ENCODE peak calls at places on chromosomes 4 and X, in seven cellular contexts. One of them, this sample, is unnamed.

GRCh38 chr4:54172156-54172555 is 56.9 kb upstream of the PDGFRA start:
- DNase-seq in MM.1S: no peak
- DNase-seq in suprapubic skin: no peak
- DNase-seq in tibial artery: no peak
- DNase-seq in gastrocnemius medialis: no peak
- DNase-seq in epithelial cell of prostate: no peak
- DNase-seq in OCI-LY7: peak
- DNase-seq in this sample: no peak

GRCh38 chr4:159383569-159383934 is 280.7 kb downstream of the RAPGEF2 start:
- DNase-seq in OCI-LY7: no peak
- DNase-seq in gastrocnemius medialis: no peak
- DNase-seq in MM.1S: no peak
- DNase-seq in tibial artery: no peak
- DNase-seq in epithelial cell of prostate: no peak
- DNase-seq in suprapubic skin: no peak
- DNase-seq in this sample: no peak

GRCh38 chr4:143539670-143540023 is 26.1 kb downstream of the SMARCA5 start:
- DNase-seq in tibial artery: no peak
- DNase-seq in OCI-LY7: no peak
- DNase-seq in gastrocnemius medialis: no peak
- DNase-seq in MM.1S: no peak
- DNase-seq in epithelial cell of prostate: no peak
- DNase-seq in suprapubic skin: no peak
- DNase-seq in this sample: no peak

GRCh38 chr4:91325495-91325894 is 978.3 kb upstream of the GRID2 start:
- DNase-seq in MM.1S: no peak
- DNase-seq in suprapubic skin: no peak
- DNase-seq in epithelial cell of prostate: no peak
- DNase-seq in OCI-LY7: no peak
- DNase-seq in tibial artery: no peak
- DNase-seq in gastrocnemius medialis: no peak
- DNase-seq in this sample: no peak

GRCh38 chr4:187235456-187236170 is 512.0 kb upstream of the FAT1 start:
- DNase-seq in gastrocnemius medialis: no peak
- DNase-seq in OCI-LY7: no peak
- DNase-seq in tibial artery: no peak
- DNase-seq in MM.1S: no peak
- DNase-seq in epithelial cell of prostate: no peak
- DNase-seq in suprapubic skin: no peak
- DNase-seq in this sample: no peak

GRCh38 chr4:170198742-170199141 is 109.0 kb upstream of the AADAT start:
- DNase-seq in epithelial cell of prostate: no peak
- DNase-seq in MM.1S: peak
- DNase-seq in suprapubic skin: no peak
- DNase-seq in OCI-LY7: no peak
- DNase-seq in tibial artery: no peak
- DNase-seq in gastrocnemius medialis: no peak
- DNase-seq in this sample: no peak

GRCh38 chrX:134801267-134801666 is 143.0 kb upstream of the PLAC1 start:
- DNase-seq in tibial artery: no peak
- DNase-seq in epithelial cell of prostate: no peak
- DNase-seq in gastrocnemius medialis: no peak
- DNase-seq in MM.1S: no peak
- DNase-seq in suprapubic skin: no peak
- DNase-seq in OCI-LY7: no peak
- DNase-seq in this sample: no peak

GRCh38 chr4:1218892-1219552 is 29.9 kb downstream of the CTBP1 start:
- DNase-seq in OCI-LY7: peak
- DNase-seq in epithelial cell of prostate: no peak
- DNase-seq in gastrocnemius medialis: no peak
- DNase-seq in tibial artery: no peak
- DNase-seq in MM.1S: peak
- DNase-seq in suprapubic skin: no peak
- DNase-seq in this sample: no peak

GRCh38 chrX:110002300-110003166 is at the start of gene TMEM164:
- DNase-seq in epithelial cell of prostate: no peak
- DNase-seq in gastrocnemius medialis: peak
- DNase-seq in tibial artery: peak
- DNase-seq in suprapubic skin: peak
- DNase-seq in MM.1S: peak
- DNase-seq in OCI-LY7: peak
- DNase-seq in this sample: peak

GRCh38 chrX:110003167-110004156 is 548 bp downstream of the TMEM164 start:
- DNase-seq in gastrocnemius medialis: peak
- DNase-seq in epithelial cell of prostate: no peak
- DNase-seq in OCI-LY7: no peak
- DNase-seq in suprapubic skin: no peak
- DNase-seq in MM.1S: peak
- DNase-seq in tibial artery: no peak
- DNase-seq in this sample: peak

GRCh38 chrX:110000000-110000399 is 2.9 kb upstream of the TMEM164 start:
- DNase-seq in MM.1S: no peak
- DNase-seq in OCI-LY7: no peak
- DNase-seq in gastrocnemius medialis: no peak
- DNase-seq in tibial artery: no peak
- DNase-seq in suprapubic skin: no peak
- DNase-seq in epithelial cell of prostate: no peak
- DNase-seq in this sample: no peak

GRCh38 chrX:110001702-110002299 is 1.1 kb upstream of the TMEM164 start:
- DNase-seq in gastrocnemius medialis: no peak
- DNase-seq in OCI-LY7: no peak
- DNase-seq in epithelial cell of prostate: no peak
- DNase-seq in tibial artery: no peak
- DNase-seq in MM.1S: no peak
- DNase-seq in suprapubic skin: no peak
- DNase-seq in this sample: no peak

DNA sequence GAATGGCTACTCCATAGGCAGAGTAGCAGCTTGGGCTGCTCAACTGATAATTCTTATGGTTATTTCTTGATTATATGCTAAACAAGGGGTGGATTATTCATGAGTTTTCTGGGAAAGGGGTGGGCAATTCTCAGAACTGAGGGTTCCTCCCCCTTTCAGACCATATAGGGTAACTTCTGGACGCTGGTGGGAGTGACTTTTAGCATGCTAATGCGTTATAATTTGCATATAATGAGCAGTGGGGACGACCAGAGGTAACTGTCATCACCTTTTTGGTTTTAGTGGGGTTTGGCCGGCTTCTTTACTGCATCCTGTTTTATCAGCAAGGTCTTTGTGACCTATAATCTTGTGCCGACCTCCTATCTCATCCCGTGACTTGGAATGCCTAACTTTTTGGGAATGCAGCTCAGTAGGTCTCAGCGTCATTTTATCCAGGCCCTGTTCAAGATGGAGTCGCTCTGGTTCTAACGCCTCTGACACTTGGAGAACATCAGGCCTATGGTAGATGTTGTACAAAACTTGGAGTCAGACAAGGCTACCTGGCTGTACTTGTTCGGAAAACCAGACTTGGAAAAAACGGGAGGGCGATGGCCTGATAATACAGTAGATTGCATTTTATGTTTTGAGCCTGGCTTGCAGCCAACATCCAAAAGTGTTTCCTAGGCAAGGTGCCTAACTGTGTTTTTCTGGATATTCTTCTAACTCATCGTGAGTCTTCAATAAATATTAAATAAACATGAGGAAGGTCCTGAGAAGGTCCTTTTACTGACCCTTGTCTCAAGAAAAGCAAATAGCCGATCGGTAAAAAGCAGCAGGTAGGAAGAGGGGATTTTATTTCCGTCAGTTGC is 1.8 kb upstream of the TMEM164 start:
- DNase-seq in epithelial cell of prostate: no peak
- DNase-seq in MM.1S: no peak
- DNase-seq in OCI-LY7: no peak
- DNase-seq in suprapubic skin: no peak
- DNase-seq in tibial artery: no peak
- DNase-seq in gastrocnemius medialis: no peak
- DNase-seq in this sample: no peak
- H3K27ac ChIP-seq in epithelial cell of prostate: no peak
- H3K27ac ChIP-seq in MM.1S: no peak
- H3K27ac ChIP-seq in OCI-LY7: no peak
- H3K27ac ChIP-seq in suprapubic skin: no peak
- H3K27ac ChIP-seq in tibial artery: no peak
- H3K27ac ChIP-seq in gastrocnemius medialis: peak
- H3K27ac ChIP-seq in this sample: no peak

GRCh38 chr4:6991249-6991648 is 51.9 kb upstream of the TADA2B start:
- DNase-seq in epithelial cell of prostate: no peak
- DNase-seq in gastrocnemius medialis: no peak
- DNase-seq in OCI-LY7: no peak
- DNase-seq in suprapubic skin: no peak
- DNase-seq in MM.1S: no peak
- DNase-seq in tibial artery: no peak
- DNase-seq in this sample: no peak

GRCh38 chr4:6989331-6989923 is 53.7 kb upstream of the TADA2B start:
- DNase-seq in gastrocnemius medialis: no peak
- DNase-seq in MM.1S: no peak
- DNase-seq in OCI-LY7: no peak
- DNase-seq in tibial artery: no peak
- DNase-seq in suprapubic skin: no peak
- DNase-seq in epithelial cell of prostate: no peak
- DNase-seq in this sample: no peak

GRCh38 chr4:6992728-6993655 is 50.2 kb upstream of the TADA2B start:
- DNase-seq in gastrocnemius medialis: no peak
- DNase-seq in MM.1S: peak
- DNase-seq in suprapubic skin: no peak
- DNase-seq in tibial artery: no peak
- DNase-seq in OCI-LY7: no peak
- DNase-seq in epithelial cell of prostate: peak
- DNase-seq in this sample: no peak

GRCh38 chr4:6990661-6991060 is 52.5 kb upstream of the TADA2B start:
- DNase-seq in OCI-LY7: no peak
- DNase-seq in gastrocnemius medialis: no peak
- DNase-seq in epithelial cell of prostate: no peak
- DNase-seq in MM.1S: no peak
- DNase-seq in suprapubic skin: no peak
- DNase-seq in tibial artery: no peak
- DNase-seq in this sample: no peak

DNA sequence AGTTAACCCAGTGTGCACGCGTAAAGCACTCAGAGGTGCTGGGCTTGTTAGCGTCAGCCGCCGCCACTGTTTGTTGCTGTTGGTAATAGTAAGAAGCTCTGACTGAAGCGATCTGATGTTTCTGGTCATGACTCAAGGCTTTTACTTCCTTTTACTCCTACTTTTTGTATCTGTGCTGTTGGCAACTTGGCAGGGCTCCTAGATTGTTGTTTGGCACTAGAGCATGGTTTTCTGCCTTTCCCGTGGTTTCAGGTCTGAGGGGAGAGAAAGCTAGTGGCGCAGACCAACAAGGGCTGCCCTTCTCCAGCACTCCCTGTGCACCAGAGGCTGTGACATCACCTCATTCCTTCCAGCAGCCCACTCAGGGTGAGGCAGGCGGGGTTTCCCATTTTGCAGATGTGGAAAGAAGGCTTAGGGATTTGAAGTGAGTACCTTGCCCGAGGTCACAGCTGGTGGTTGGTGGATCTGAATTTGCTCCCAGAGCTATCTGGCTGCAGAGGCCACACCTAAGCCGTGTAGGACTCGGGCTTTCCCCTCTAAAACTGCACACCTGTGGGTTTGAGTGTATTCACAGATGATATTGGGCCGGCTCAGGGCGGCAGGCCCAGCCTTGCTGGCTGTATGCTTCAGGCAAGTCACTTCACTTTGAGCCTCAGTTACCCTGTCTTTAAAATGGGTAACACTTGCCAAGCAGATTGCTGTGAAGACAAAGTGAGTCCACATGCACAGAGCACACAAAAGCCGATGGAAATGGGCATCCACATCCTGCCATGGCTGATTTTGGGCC is 51.2 kb upstream of the TADA2B start:
- DNase-seq in OCI-LY7: no peak
- DNase-seq in suprapubic skin: no peak
- DNase-seq in tibial artery: no peak
- DNase-seq in MM.1S: peak
- DNase-seq in epithelial cell of prostate: peak
- DNase-seq in gastrocnemius medialis: no peak
- DNase-seq in this sample: no peak
- H3K27ac ChIP-seq in OCI-LY7: no peak
- H3K27ac ChIP-seq in suprapubic skin: peak
- H3K27ac ChIP-seq in tibial artery: no peak
- H3K27ac ChIP-seq in MM.1S: peak
- H3K27ac ChIP-seq in epithelial cell of prostate: peak
- H3K27ac ChIP-seq in gastrocnemius medialis: no peak
- H3K27ac ChIP-seq in this sample: no peak

GRCh38 chr4:183139972-183140570 is 41.0 kb downstream of the WWC2 start:
- DNase-seq in tibial artery: no peak
- DNase-seq in OCI-LY7: no peak
- DNase-seq in gastrocnemius medialis: no peak
- DNase-seq in epithelial cell of prostate: no peak
- DNase-seq in suprapubic skin: no peak
- DNase-seq in MM.1S: no peak
- DNase-seq in this sample: no peak

GRCh38 chr4:183141997-183142396 is 42.9 kb downstream of the WWC2 start:
- DNase-seq in epithelial cell of prostate: no peak
- DNase-seq in OCI-LY7: no peak
- DNase-seq in suprapubic skin: no peak
- DNase-seq in tibial artery: no peak
- DNase-seq in MM.1S: no peak
- DNase-seq in gastrocnemius medialis: no peak
- DNase-seq in this sample: no peak

GRCh38 chr4:183145773-183146172 is 46.7 kb downstream of the WWC2 start:
- DNase-seq in tibial artery: no peak
- DNase-seq in OCI-LY7: no peak
- DNase-seq in gastrocnemius medialis: no peak
- DNase-seq in epithelial cell of prostate: no peak
- DNase-seq in suprapubic skin: no peak
- DNase-seq in MM.1S: no peak
- DNase-seq in this sample: no peak

GRCh38 chr4:183140911-183141320 is 41.9 kb downstream of the WWC2 start:
- DNase-seq in OCI-LY7: no peak
- DNase-seq in gastrocnemius medialis: no peak
- DNase-seq in MM.1S: no peak
- DNase-seq in tibial artery: no peak
- DNase-seq in suprapubic skin: no peak
- DNase-seq in epithelial cell of prostate: no peak
- DNase-seq in this sample: no peak

DNA sequence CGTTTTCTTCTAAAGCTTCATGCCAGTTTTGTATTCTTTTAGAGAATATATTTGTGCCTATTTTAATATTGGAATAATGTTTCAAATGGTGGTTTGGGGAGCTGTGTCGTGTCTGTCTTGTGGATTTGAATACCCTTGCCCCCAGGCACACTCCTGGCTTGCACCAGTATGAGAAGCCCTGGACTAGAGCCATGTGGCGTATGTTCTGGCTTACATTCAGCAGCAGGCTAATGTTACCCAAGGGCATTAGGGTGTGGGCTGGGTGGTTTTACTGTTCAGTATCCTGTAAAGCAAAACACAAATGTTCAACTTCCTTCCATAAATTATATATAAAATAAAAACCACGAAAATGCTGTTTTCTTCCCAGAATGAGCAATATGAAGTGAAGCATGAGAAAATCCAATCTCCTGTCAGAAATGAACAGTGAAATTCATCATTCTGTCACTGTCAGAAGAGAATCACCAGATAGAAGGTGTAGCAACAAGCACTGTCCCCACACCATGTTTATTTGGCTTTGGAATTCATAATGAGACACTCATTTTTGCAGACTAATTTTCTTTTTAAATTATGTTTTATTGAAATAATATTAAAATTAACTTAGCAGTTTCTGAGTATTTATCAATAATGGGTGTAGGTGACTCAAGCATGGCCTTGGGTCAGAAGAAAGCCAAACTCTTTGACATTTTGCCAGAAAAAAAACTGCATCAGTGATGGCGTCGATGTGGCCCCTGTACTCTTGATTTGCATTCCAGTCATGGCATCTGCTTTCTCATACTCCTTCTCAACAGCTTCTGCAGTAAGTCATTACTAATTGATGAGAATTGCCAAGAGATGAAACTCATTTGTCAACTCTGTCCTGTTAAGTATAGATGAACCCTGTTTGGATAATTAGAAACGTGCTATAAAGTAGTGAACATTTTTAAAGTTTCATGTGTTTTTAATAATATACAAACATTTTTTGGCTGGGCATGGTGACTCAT is 43.8 kb downstream of the WWC2 start:
- DNase-seq in OCI-LY7: no peak
- DNase-seq in gastrocnemius medialis: peak
- DNase-seq in tibial artery: peak
- DNase-seq in MM.1S: no peak
- DNase-seq in suprapubic skin: no peak
- DNase-seq in epithelial cell of prostate: peak
- DNase-seq in this sample: no peak
- H3K27ac ChIP-seq in OCI-LY7: no peak
- H3K27ac ChIP-seq in gastrocnemius medialis: no peak
- H3K27ac ChIP-seq in tibial artery: no peak
- H3K27ac ChIP-seq in MM.1S: no peak
- H3K27ac ChIP-seq in suprapubic skin: no peak
- H3K27ac ChIP-seq in epithelial cell of prostate: peak
- H3K27ac ChIP-seq in this sample: no peak

GRCh38 chrX:82528525-82528924 is 979.6 kb upstream of the POU3F4 start:
- DNase-seq in OCI-LY7: no peak
- DNase-seq in MM.1S: no peak
- DNase-seq in epithelial cell of prostate: no peak
- DNase-seq in gastrocnemius medialis: no peak
- DNase-seq in suprapubic skin: no peak
- DNase-seq in tibial artery: no peak
- DNase-seq in this sample: no peak
- H3K27ac ChIP-seq in OCI-LY7: no peak
- H3K27ac ChIP-seq in MM.1S: no peak
- H3K27ac ChIP-seq in epithelial cell of prostate: no peak
- H3K27ac ChIP-seq in gastrocnemius medialis: no peak
- H3K27ac ChIP-seq in suprapubic skin: no peak
- H3K27ac ChIP-seq in tibial artery: no peak
- H3K27ac ChIP-seq in this sample: no peak

This sample was measured in upper lobe of right lung.